ENCODE peak calls at places on chromosome 7, in eight cellular contexts. M, J, N, W, B, K, Y and U are unnamed samples. For H3K4me1 and H3K9me3, the result is how much of the 10 kb centered on the place peaks cover.

GRCh38 chr7:57305192-57305748 is 144.7 kb upstream of the ZNF716 start:
- DNase-seq in M (no peak), J (no peak), N (no peak), W (peak), B (no peak), K (peak), Y (no peak), U (no peak)

GRCh38 chr7:5452937-5453540 is 29.4 kb upstream of the TNRC18 start:
- DNase-seq in M (no peak), J (no peak), N (no peak), W (peak), B (no peak), K (peak), Y (no peak), U (peak)

GRCh38 chr7:176786-177185 is 15.6 kb upstream of the FAM20C start:
- DNase-seq in M (no peak), J (no peak), N (no peak), W (no peak), B (no peak), K (no peak), Y (no peak), U (no peak)

GRCh38 chr7:47441796-47442744 is 139.8 kb downstream of the TNS3 start:
- DNase-seq in M (no peak), J (no peak), N (no peak), W (no peak), B (no peak), K (no peak), Y (no peak), U (no peak)

GRCh38 chr7:39338716-39339115 is 227.5 kb upstream of the YAE1 start:
- DNase-seq in M (no peak), J (no peak), N (no peak), W (no peak), B (no peak), K (no peak), Y (no peak), U (no peak)

GRCh38 chr7:134783294-134784069 is 4.0 kb downstream of the CALD1 start:
- DNase-seq in M (no peak), J (no peak), N (no peak), W (no peak), B (no peak), K (no peak), Y (no peak), U (no peak)

GRCh38 chr7:117092801-117093200 is 139.5 kb downstream of the ST7 start:
- DNase-seq in M (no peak), J (no peak), N (no peak), W (no peak), B (no peak), K (no peak), Y (no peak), U (no peak)

GRCh38 chr7:83996879-83997278 is 197.7 kb downstream of the SEMA3A start:
- DNase-seq in M (no peak), J (no peak), N (no peak), W (no peak), B (no peak), K (no peak), Y (no peak), U (no peak)

GRCh38 chr7:73988197-73988596 is 39.8 kb upstream of the ELN start:
- DNase-seq in M (no peak), J (no peak), N (no peak), W (no peak), B (no peak), K (no peak), Y (no peak), U (no peak)

GRCh38 chr7:27175626-27176342 is 1.7 kb upstream of the HOXA10 start:
- DNase-seq in M (no peak), J (no peak), N (no peak), W (peak), B (no peak), K (no peak), Y (no peak), U (peak)

GRCh38 chr7:131493559-131493958 is 62.9 kb downstream of the PODXL start:
- DNase-seq in M (no peak), J (no peak), N (no peak), W (no peak), B (no peak), K (no peak), Y (no peak), U (no peak)

GRCh38 chr7:16999541-17000266 is 117.9 kb upstream of the AGR3 start:
- DNase-seq in M (no peak), J (no peak), N (no peak), W (no peak), B (no peak), K (no peak), Y (no peak), U (no peak)

GRCh38 chr7:129503725-129504124 is 1.4 kb downstream of the SMKR1 start:
- DNase-seq in M (no peak), J (no peak), N (no peak), W (no peak), B (no peak), K (no peak), Y (no peak), U (no peak)

GRCh38 chr7:90409667-90410066 is 6.4 kb downstream of the CLDN12 start:
- DNase-seq in M (no peak), J (no peak), N (peak), W (no peak), B (no peak), K (no peak), Y (no peak), U (no peak)

GRCh38 chr7:30633223-30633622 is 38.5 kb downstream of the GARS1 start:
- DNase-seq in M (no peak), J (no peak), N (no peak), W (no peak), B (no peak), K (no peak), Y (no peak), U (no peak)

GRCh38 chr7:42931447-42931833 is 534 bp downstream of the PSMA2 start:
- DNase-seq in M (no peak), J (no peak), N (no peak), W (no peak), B (no peak), K (no peak), Y (no peak), U (no peak)

GRCh38 chr7:47714669-47715607 is 133.0 kb upstream of the TNS3 start:
- DNase-seq in M (no peak), J (no peak), N (no peak), W (no peak), B (no peak), K (no peak), Y (peak), U (no peak)

GRCh38 chr7:148173296-148173695 is 417.3 kb upstream of the C7orf33 start:
- DNase-seq in M (no peak), J (no peak), N (no peak), W (no peak), B (no peak), K (no peak), Y (no peak), U (no peak)

GRCh38 chr7:150742286-150742968 is 5.2 kb downstream of the GIMAP5 start:
- DNase-seq in M (no peak), J (no peak), N (no peak), W (no peak), B (no peak), K (no peak), Y (no peak), U (no peak)

GRCh38 chr7:24336461-24336860 is 52.5 kb downstream of the NPY start:
- DNase-seq in M (no peak), J (peak), N (peak), W (no peak), B (no peak), K (no peak), Y (no peak), U (no peak)

GRCh38 chr7:18916826-18917225 is 200.6 kb downstream of the TWIST1 start:
- DNase-seq in M (no peak), J (no peak), N (no peak), W (no peak), B (no peak), K (no peak), Y (no peak), U (no peak)

GRCh38 chr7:134374291-134374690 is 57.6 kb upstream of the SLC35B4 start:
- DNase-seq in M (no peak), J (no peak), N (peak), W (no peak), B (no peak), K (no peak), Y (no peak), U (no peak)

GRCh38 chr7:144869072-144869471 is 33.2 kb upstream of the TPK1 start:
- DNase-seq in M (no peak), J (no peak), N (no peak), W (no peak), B (no peak), K (no peak), Y (no peak), U (no peak)

GRCh38 chr7:74619235-74619860 is 38.2 kb upstream of the GTF2I start:
- DNase-seq in M (no peak), J (no peak), N (no peak), W (no peak), B (no peak), K (peak), Y (no peak), U (no peak)

GRCh38 chr7:68107256-68107655 is 1110.6 kb downstream of the TYW1 start:
- DNase-seq in M (no peak), J (no peak), N (no peak), W (peak), B (no peak), K (no peak), Y (no peak), U (no peak)

GRCh38 chr7:112212516-112213036 is 6.1 kb downstream of the ZNF277 start:
- DNase-seq in M (no peak), J (no peak), N (no peak), W (no peak), B (no peak), K (no peak), Y (no peak), U (no peak)

GRCh38 chr7:132187391-132187790 is 388.9 kb downstream of the PLXNA4 start:
- DNase-seq in M (no peak), J (no peak), N (no peak), W (no peak), B (no peak), K (no peak), Y (no peak), U (no peak)

GRCh38 chr7:117019786-117020604 is 66.7 kb downstream of the ST7 start:
- DNase-seq in M (peak), J (peak), N (no peak), W (peak), B (no peak), K (peak), Y (no peak), U (peak)

GRCh38 chr7:121610243-121610642 is 214.1 kb upstream of the FAM3C start:
- DNase-seq in M (no peak), J (no peak), N (no peak), W (no peak), B (no peak), K (no peak), Y (no peak), U (no peak)

GRCh38 chr7:97018126-97018601 is 6.5 kb downstream of the DLX5 start:
- DNase-seq in M (no peak), J (no peak), N (no peak), W (no peak), B (no peak), K (no peak), Y (no peak), U (no peak)

GRCh38 chr7:42400961-42401360 is 164.0 kb upstream of the GLI3 start:
- DNase-seq in M (no peak), J (no peak), N (no peak), W (no peak), B (no peak), K (no peak), Y (no peak), U (no peak)

GRCh38 chr7:150464962-150465361 is 14.5 kb downstream of the GIMAP8 start:
- DNase-seq in M (no peak), J (no peak), N (no peak), W (no peak), B (no peak), K (no peak), Y (no peak), U (no peak)

GRCh38 chr7:116689787-116690186 is 17.8 kb downstream of the MET start:
- DNase-seq in M (no peak), J (no peak), N (no peak), W (no peak), B (no peak), K (no peak), Y (no peak), U (no peak)

GRCh38 chr7:151125835-151126481 is 39.7 kb downstream of the AGAP3 start:
- DNase-seq in M (no peak), J (no peak), N (no peak), W (no peak), B (no peak), K (no peak), Y (no peak), U (no peak)

DNA sequence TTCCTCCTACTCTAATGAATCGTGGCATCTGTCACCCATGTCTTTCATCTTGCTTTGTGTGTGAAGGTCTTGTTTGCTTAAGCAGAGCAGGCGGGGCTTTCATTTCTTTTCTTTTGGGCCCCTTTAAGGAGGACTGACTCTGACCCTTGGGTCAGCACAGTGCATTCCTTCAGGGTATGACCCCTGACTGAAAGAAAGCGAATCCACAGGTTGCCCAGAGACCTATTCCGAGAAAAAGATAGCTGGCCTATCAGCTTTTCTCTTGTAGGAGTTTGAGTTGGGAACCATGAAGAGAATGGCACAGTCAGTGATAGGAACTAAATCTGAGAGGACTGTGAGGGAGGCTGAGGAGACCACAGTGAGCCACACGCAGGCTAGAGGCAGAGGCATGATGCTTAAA is 193.2 kb upstream of the CDCA7L start:
- DNase-seq in M (no peak), J (no peak), N (no peak), W (no peak), B (no peak), K (no peak), Y (no peak), U (no peak)
- H3K4me1 ChIP-seq in M (under half), J (under half), N (under half), W (under half), B (under half), K (under half), Y (under half), U (under half)

DNA sequence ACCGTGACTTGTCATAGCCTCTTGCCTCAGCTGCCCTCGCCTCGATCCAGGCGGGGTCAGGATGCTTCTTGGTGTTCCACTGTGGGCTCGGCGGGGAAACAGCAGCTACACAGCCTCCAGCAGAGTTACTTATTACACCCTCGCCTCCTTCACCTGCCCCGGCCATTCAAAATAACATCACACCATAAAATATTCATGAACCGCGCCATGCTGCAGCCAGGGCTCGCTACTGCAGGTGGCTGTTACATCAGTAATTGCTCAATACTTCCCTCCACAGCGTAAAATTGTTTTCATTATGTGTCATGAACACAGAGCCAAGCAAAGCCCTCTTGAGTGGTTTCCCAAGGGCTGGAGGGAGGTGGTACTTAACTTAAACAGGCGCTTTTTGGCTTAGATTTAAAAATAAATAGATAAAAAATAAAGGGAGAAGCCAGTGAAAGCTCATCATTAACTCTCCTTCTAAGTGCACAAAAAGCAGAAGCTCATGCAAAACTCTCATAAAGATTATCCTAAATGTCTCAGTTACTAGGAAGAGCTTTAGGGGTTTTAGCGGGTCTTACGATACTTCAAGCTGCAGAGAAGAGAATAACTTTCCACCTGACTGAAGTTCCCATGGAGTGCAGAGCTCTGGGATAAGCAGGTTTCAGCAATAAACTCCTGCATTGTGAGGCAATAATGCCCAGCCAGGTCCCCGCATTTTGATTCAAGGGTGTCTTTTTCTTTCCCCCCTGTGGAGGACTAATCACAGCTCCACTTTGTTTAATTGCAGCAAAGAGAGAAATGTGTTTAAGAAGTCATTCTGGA is 241.7 kb upstream of the SP8 start:
- DNase-seq in M (no peak), J (no peak), N (no peak), W (no peak), B (no peak), K (no peak), Y (no peak), U (no peak)
- TF ChIP-seq MAX in M (no peak), J (no peak), N (no peak), W (no peak), B (no peak), K (no peak), Y (no peak), U (no peak)

GRCh38 chr7:158028290-158028941 is 559.2 kb downstream of the PTPRN2 start:
- DNase-seq in M (no peak), J (no peak), N (peak), W (no peak), B (no peak), K (no peak), Y (no peak), U (no peak)
- H3K9me3 ChIP-seq in M (under half), J (under half), N (under half), W (under half), B (under half), K (under half), Y (under half), U (under half)

GRCh38 chr7:2635148-2635668 is 3.4 kb downstream of the TTYH3 start:
- DNase-seq in M (no peak), J (no peak), N (no peak), W (no peak), B (no peak), K (no peak), Y (no peak), U (no peak)
- H3K4me1 ChIP-seq in M (under half), J (under half), N (half or more), W (under half), B (under half), K (under half), Y (under half), U (under half)